ENCODE peak calls at places on chromosomes 16 and 17, in nine cellular contexts. W is naive thymus-derived CD4-positive, alpha-beta T cell; F is NCI-H2029 treated with DMSO at 0.1 percent for 48 hours; D is occipital lobe; H is Caco-2; S is uterus; E is WTC11; G is activated naive CD4-positive, alpha-beta T cell treated with Interleukin-2 at 50 U/mL for 16 hours; N is stimulated activated CD4-positive, alpha-beta T cell treated with anti-CD3 and anti-CD28 coated beads, Interleukin-1b, Interleukin-23, amount 100 ng/mL, for 1 hour. L is an unnamed sample.

GRCh38 chr17:17457680-17458079 is 19.1 kb upstream of the MED9 start:
- DNase-seq in W (no peak), S (no peak), G (no peak), N (no peak), F (no peak), E (no peak), H (no peak), D (no peak), L (no peak)

GRCh38 chr17:64785050-64785449 is 122.9 kb upstream of the SMURF2 start:
- DNase-seq in E (no peak), W (no peak), D (no peak), G (no peak), H (no peak), N (no peak), S (no peak), F (no peak), L (peak; percentile 62)

GRCh38 chr17:66353937-66354401 is 51.6 kb downstream of the PRKCA start:
- DNase-seq in H (no peak), F (no peak), D (no peak), N (no peak), G (no peak), W (no peak), E (no peak), S (peak; percentile 31), L (no peak)

GRCh38 chr17:13643196-13643595 is 41.5 kb upstream of the HS3ST3A1 start:
- DNase-seq in N (no peak), S (no peak), G (no peak), W (no peak), E (no peak), H (no peak), F (no peak), D (no peak), L (peak; percentile 35)

GRCh38 chr17:78541488-78542237 is 35.5 kb downstream of the DNAH17 start:
- DNase-seq in F (no peak), N (no peak), S (no peak), D (no peak), W (no peak), E (no peak), H (no peak), G (no peak), L (no peak)

GRCh38 chr17:35906559-35907265 is 23.9 kb downstream of the RDM1 start:
- DNase-seq in F (no peak), G (no peak), D (no peak), H (no peak), W (no peak), S (no peak), E (no peak), N (no peak), L (no peak)

GRCh38 chr16:229731-230281 is 557 bp upstream of the LUC7L start:
- DNase-seq in N (no peak), G (no peak), D (no peak), F (no peak), W (no peak), E (no peak), S (no peak), H (peak; percentile 15), L (no peak)

GRCh38 chr17:72826602-72827001 is 265.9 kb downstream of the SLC39A11 start:
- DNase-seq in D (no peak), S (no peak), F (no peak), W (no peak), E (no peak), N (no peak), H (no peak), G (no peak), L (no peak)

GRCh38 chr17:17028059-17028877 is 14.0 kb upstream of the MPRIP start:
- DNase-seq in F (no peak), H (peak; percentile 99), S (no peak), N (no peak), E (peak; percentile 77), G (no peak), D (no peak), W (no peak), L (peak; percentile 96)

GRCh38 chr16:1327619-1327947 is 5.9 kb upstream of the BAIAP3 start:
- DNase-seq in H (no peak), F (no peak), W (no peak), E (no peak), N (no peak), S (no peak), G (no peak), D (no peak), L (no peak)

GRCh38 chr17:47967607-47968252 is 3.2 kb upstream of the CDK5RAP3 start:
- DNase-seq in H (no peak), F (no peak), S (no peak), E (no peak), N (no peak), D (no peak), G (no peak), W (no peak), L (no peak)

L was measured in H9.